ENCODE peak calls at places on chromosomes 11 and 22, in eight cellular contexts. K, H, L, N, I, F, J and M are unnamed samples.

GRCh38 chr22:35039625-35040024 is 26.3 kb upstream of the ISX start:
- DNase-seq in K (peak), H (no peak), L (no peak), N (no peak), I (no peak), F (no peak), J (no peak), M (no peak)

GRCh38 chr11:75554258-75555022 is 7.6 kb upstream of the SERPINH1 start:
- DNase-seq in K (peak), H (peak), L (peak), N (peak), I (peak), F (no peak), J (peak), M (no peak)

GRCh38 chr22:24128024-24128423 is 53.3 kb upstream of the SUSD2 start:
- DNase-seq in K (no peak), H (no peak), L (no peak), N (no peak), I (no peak), F (no peak), J (no peak), M (no peak)

GRCh38 chr11:34650528-34650927 is 29.6 kb downstream of the EHF start:
- DNase-seq in K (no peak), H (no peak), L (peak), N (no peak), I (no peak), F (no peak), J (no peak), M (peak)

GRCh38 chr22:24503137-24503850 is 8.2 kb downstream of the UPB1 start:
- DNase-seq in K (peak), H (peak), L (peak), N (no peak), I (peak), F (peak), J (no peak), M (peak)

GRCh38 chr11:26944866-26945664 is 48.8 kb upstream of the FIBIN start:
- DNase-seq in K (no peak), H (no peak), L (peak), N (no peak), I (no peak), F (no peak), J (no peak), M (no peak)

GRCh38 chr11:17544181-17544622 is at the start of gene USH1C:
- DNase-seq in K (no peak), H (no peak), L (no peak), N (no peak), I (peak), F (peak), J (no peak), M (no peak)

GRCh38 chr11:14270690-14271542 is 88.1 kb downstream of the RRAS2 start:
- DNase-seq in K (no peak), H (no peak), L (no peak), N (no peak), I (no peak), F (no peak), J (no peak), M (no peak)

GRCh38 chr11:108754901-108755625 is 90.2 kb downstream of the DDX10 start:
- DNase-seq in K (no peak), H (no peak), L (peak), N (no peak), I (no peak), F (no peak), J (no peak), M (no peak)

GRCh38 chr11:2930705-2931415 is 1.6 kb upstream of the PHLDA2 start:
- DNase-seq in K (peak), H (peak), L (peak), N (peak), I (no peak), F (peak), J (peak), M (no peak)

GRCh38 chr11:36376315-36376887 is 80.3 kb downstream of the PRR5L start:
- DNase-seq in K (peak), H (no peak), L (peak), N (peak), I (no peak), F (no peak), J (peak), M (no peak)

GRCh38 chr11:64592234-64592615 is 1.2 kb downstream of the SLC22A12 start:
- DNase-seq in K (no peak), H (no peak), L (no peak), N (no peak), I (no peak), F (no peak), J (no peak), M (no peak)

GRCh38 chr22:33000342-33001280 is 57.6 kb downstream of the SYN3 start:
- DNase-seq in K (peak), H (peak), L (peak), N (peak), I (peak), F (peak), J (peak), M (no peak)

GRCh38 chr11:128365044-128365443 is 222.3 kb downstream of the ETS1 start:
- DNase-seq in K (peak), H (no peak), L (peak), N (peak), I (no peak), F (no peak), J (no peak), M (no peak)

GRCh38 chr11:59206635-59207034 is 6.1 kb downstream of the MPEG1 start:
- DNase-seq in K (peak), H (peak), L (peak), N (no peak), I (peak), F (peak), J (no peak), M (no peak)

GRCh38 chr11:96178014-96178745 is 164.8 kb downstream of the MAML2 start:
- DNase-seq in K (no peak), H (no peak), L (no peak), N (no peak), I (no peak), F (no peak), J (no peak), M (no peak)

GRCh38 chr11:119589011-119589410 is 140.0 kb downstream of the NECTIN1 start:
- DNase-seq in K (no peak), H (no peak), L (no peak), N (no peak), I (peak), F (no peak), J (no peak), M (no peak)

GRCh38 chr11:11980841-11981308 is 27.6 kb downstream of the DKK3 start:
- DNase-seq in K (peak), H (no peak), L (peak), N (no peak), I (no peak), F (no peak), J (peak), M (no peak)

GRCh38 chr11:12769834-12770345 is 95.7 kb downstream of the TEAD1 start:
- DNase-seq in K (peak), H (no peak), L (peak), N (no peak), I (no peak), F (peak), J (no peak), M (no peak)

GRCh38 chr11:17722000-17722643 is 2.8 kb downstream of the MYOD1 start:
- DNase-seq in K (peak), H (no peak), L (peak), N (no peak), I (no peak), F (peak), J (no peak), M (no peak)

GRCh38 chr22:47398491-47398890 is 636.0 kb downstream of the TBC1D22A start:
- DNase-seq in K (no peak), H (no peak), L (no peak), N (no peak), I (no peak), F (no peak), J (no peak), M (no peak)

GRCh38 chr11:16086229-16086628 is 270.1 kb downstream of the SOX6 start:
- DNase-seq in K (no peak), H (no peak), L (no peak), N (peak), I (no peak), F (no peak), J (no peak), M (no peak)

GRCh38 chr11:23123766-23124165 is 263.5 kb upstream of the CCDC179 start:
- DNase-seq in K (peak), H (no peak), L (peak), N (no peak), I (no peak), F (no peak), J (no peak), M (no peak)

GRCh38 chr11:91947215-91947614 is 277.4 kb upstream of the FAT3 start:
- DNase-seq in K (peak), H (peak), L (no peak), N (no peak), I (no peak), F (peak), J (no peak), M (no peak)

GRCh38 chr11:119309953-119310681 is 6.8 kb downstream of the MCAM start:
- DNase-seq in K (no peak), H (no peak), L (no peak), N (no peak), I (no peak), F (no peak), J (no peak), M (no peak)

GRCh38 chr22:39138357-39138997 is 14.0 kb downstream of the CBX7 start:
- DNase-seq in K (no peak), H (no peak), L (no peak), N (no peak), I (no peak), F (no peak), J (no peak), M (no peak)

GRCh38 chr22:29233503-29233902 is 27.8 kb downstream of the EMID1 start:
- DNase-seq in K (no peak), H (no peak), L (no peak), N (no peak), I (no peak), F (no peak), J (no peak), M (no peak)

GRCh38 chr22:50184541-50185383 is 951 bp upstream of the TRABD start:
- DNase-seq in K (no peak), H (no peak), L (no peak), N (no peak), I (no peak), F (no peak), J (no peak), M (no peak)

GRCh38 chr11:86678296-86678695 is 5.9 kb upstream of the ME3 start:
- DNase-seq in K (no peak), H (no peak), L (no peak), N (peak), I (no peak), F (no peak), J (no peak), M (no peak)

GRCh38 chr11:30879322-30880020 is 293.3 kb upstream of the MPPED2 start:
- DNase-seq in K (no peak), H (no peak), L (peak), N (no peak), I (no peak), F (no peak), J (no peak), M (no peak)

GRCh38 chr11:10751581-10751940 is 515 bp downstream of the CTR9 start:
- DNase-seq in K (no peak), H (no peak), L (no peak), N (no peak), I (no peak), F (no peak), J (no peak), M (no peak)

GRCh38 chr11:97948793-97949192 is 1072.0 kb upstream of the CNTN5 start:
- DNase-seq in K (no peak), H (no peak), L (no peak), N (no peak), I (no peak), F (no peak), J (no peak), M (no peak)

GRCh38 chr22:26853071-26853470 is 195.7 kb downstream of the MIAT start:
- DNase-seq in K (no peak), H (no peak), L (no peak), N (no peak), I (no peak), F (no peak), J (no peak), M (no peak)

GRCh38 chr11:1486054-1486825 is at the start of gene MOB2:
- DNase-seq in K (peak), H (peak), L (peak), N (no peak), I (peak), F (peak), J (peak), M (no peak)

GRCh38 chr11:43359432-43359818 is 705 bp downstream of the TTC17 start:
- DNase-seq in K (peak), H (peak), L (peak), N (peak), I (peak), F (no peak), J (no peak), M (no peak)

GRCh38 chr11:36454991-36455611 is 55.0 kb downstream of the TRAF6 start:
- DNase-seq in K (no peak), H (peak), L (no peak), N (peak), I (peak), F (no peak), J (no peak), M (no peak)

GRCh38 chr11:76789443-76789719 is 6.2 kb downstream of the TSKU start:
- DNase-seq in K (no peak), H (no peak), L (no peak), N (no peak), I (no peak), F (no peak), J (peak), M (no peak)